ENCODE peak calls at places on chromosomes 16 and 17, in nine cellular contexts. S is fibroblast of pulmonary artery; X is NCI-H1417; W is activated naive CD8-positive, alpha-beta T cell treated with anti-CD3 and anti-CD28 coated beads, Interleukin-2, amount 10 ng/mL, durations not matched to agents 7 days and 5 days; Q is GM12892; T is MV-4-11; V is anterior cingulate cortex; Y is astrocyte of the hippocampus; C is NCI-H1436. I is an unnamed sample.

GRCh38 chr17:67750067-67750466 is 32.3 kb downstream of the NOL11 start:
- DNase-seq in S (no peak), X (no peak), W (no peak), Q (no peak), T (no peak), V (no peak), Y (no peak), C (no peak), I (no peak)

GRCh38 chr16:73949574-73950348 is 346.9 kb upstream of the PSMD7 start:
- DNase-seq in S (peak), X (peak), W (no peak), Q (no peak), T (no peak), V (no peak), Y (peak), C (no peak), I (no peak)

GRCh38 chr17:75755205-75755901 is 9.6 kb downstream of the GALK1 start:
- DNase-seq in S (no peak), X (peak), W (peak), Q (no peak), T (peak), V (no peak), Y (no peak), C (no peak), I (no peak)

GRCh38 chr16:28167730-28168129 is 44.0 kb downstream of the XPO6 start:
- DNase-seq in S (no peak), X (no peak), W (no peak), Q (no peak), T (no peak), V (no peak), Y (no peak), C (no peak), I (no peak)

GRCh38 chr17:59436900-59437299 is 105.4 kb downstream of the YPEL2 start:
- DNase-seq in S (no peak), X (no peak), W (no peak), Q (no peak), T (no peak), V (no peak), Y (no peak), C (no peak), I (no peak)

GRCh38 chr17:30378191-30378796 is 433 bp upstream of the CPD start:
- DNase-seq in S (peak), X (no peak), W (peak), Q (no peak), T (no peak), V (no peak), Y (no peak), C (peak), I (no peak)

GRCh38 chr16:4882633-4883285 is 35.5 kb downstream of the UBN1 start:
- DNase-seq in S (peak), X (peak), W (no peak), Q (no peak), T (no peak), V (no peak), Y (peak), C (no peak), I (no peak)

GRCh38 chr16:58462499-58462996 is 37.4 kb upstream of the NDRG4 start:
- DNase-seq in S (no peak), X (no peak), W (no peak), Q (no peak), T (no peak), V (no peak), Y (no peak), C (no peak), I (no peak)

GRCh38 chr16:85557083-85557975 is 55.8 kb upstream of the GSE1 start:
- DNase-seq in S (peak), X (peak), W (peak), Q (no peak), T (peak), V (no peak), Y (peak), C (no peak), I (peak)

GRCh38 chr17:68539536-68540469 is 27.6 kb downstream of the PRKAR1A start:
- DNase-seq in S (peak), X (peak), W (no peak), Q (no peak), T (peak), V (peak), Y (no peak), C (no peak), I (no peak)

GRCh38 chr17:45334231-45334630 is 17.4 kb upstream of the MAP3K14 start:
- DNase-seq in S (no peak), X (peak), W (no peak), Q (no peak), T (no peak), V (no peak), Y (no peak), C (peak), I (no peak)

GRCh38 chr16:66682271-66682670 is 14.3 kb downstream of the CMTM4 start:
- DNase-seq in S (peak), X (no peak), W (no peak), Q (no peak), T (no peak), V (no peak), Y (peak), C (no peak), I (no peak)

GRCh38 chr17:3635474-3636153 is 436 bp downstream of the SHPK start:
- DNase-seq in S (no peak), X (no peak), W (no peak), Q (no peak), T (no peak), V (no peak), Y (no peak), C (no peak), I (no peak)

GRCh38 chr17:19382581-19383444 is 4.2 kb downstream of the MFAP4 start:
- DNase-seq in S (no peak), X (no peak), W (no peak), Q (no peak), T (no peak), V (no peak), Y (no peak), C (no peak), I (no peak)

GRCh38 chr17:82616021-82616703 is 32.1 kb downstream of the WDR45B start:
- DNase-seq in S (no peak), X (no peak), W (no peak), Q (no peak), T (no peak), V (no peak), Y (no peak), C (no peak), I (no peak)

GRCh38 chr17:60971515-60972369 is 294.1 kb downstream of the BCAS3 start:
- DNase-seq in S (peak), X (peak), W (peak), Q (no peak), T (peak), V (no peak), Y (peak), C (peak), I (peak)

GRCh38 chr17:77110006-77110374 is 30.8 kb upstream of the SEC14L1 start:
- DNase-seq in S (peak), X (no peak), W (no peak), Q (peak), T (peak), V (no peak), Y (peak), C (no peak), I (no peak)

GRCh38 chr16:79690159-79690558 is 89.6 kb upstream of the MAF start:
- DNase-seq in S (no peak), X (no peak), W (no peak), Q (no peak), T (no peak), V (no peak), Y (no peak), C (no peak), I (no peak)

GRCh38 chr16:10564591-10564990 is 15.8 kb downstream of the EMP2 start:
- DNase-seq in S (no peak), X (no peak), W (no peak), Q (no peak), T (peak), V (no peak), Y (no peak), C (no peak), I (no peak)

GRCh38 chr16:28932339-28933141 is 769 bp downstream of the CD19 start:
- DNase-seq in S (no peak), X (no peak), W (no peak), Q (no peak), T (no peak), V (no peak), Y (no peak), C (no peak), I (no peak)

GRCh38 chr17:83127431-83128160 is 48.2 kb downstream of the METRNL start:
- DNase-seq in S (no peak), X (no peak), W (no peak), Q (no peak), T (no peak), V (no peak), Y (no peak), C (no peak), I (no peak)

GRCh38 chr16:28293589-28293935 is 1.2 kb downstream of the SBK1 start:
- DNase-seq in S (no peak), X (no peak), W (no peak), Q (no peak), T (no peak), V (no peak), Y (no peak), C (no peak), I (no peak)

GRCh38 chr17:75832652-75833400 is 11.4 kb downstream of the UNC13D start:
- DNase-seq in S (no peak), X (no peak), W (peak), Q (no peak), T (no peak), V (no peak), Y (no peak), C (no peak), I (no peak)

GRCh38 chr16:66927012-66927436 is 1.7 kb upstream of the RRAD start:
- DNase-seq in S (peak), X (peak), W (no peak), Q (no peak), T (peak), V (no peak), Y (peak), C (no peak), I (no peak)

GRCh38 chr17:16976686-16977550 is 5.0 kb upstream of the TNFRSF13B start:
- DNase-seq in S (no peak), X (no peak), W (no peak), Q (no peak), T (no peak), V (no peak), Y (no peak), C (no peak), I (no peak)

GRCh38 chr17:53633856-53634255 is 188.9 kb upstream of the KIF2B start:
- DNase-seq in S (no peak), X (no peak), W (no peak), Q (no peak), T (no peak), V (no peak), Y (no peak), C (no peak), I (no peak)